ENCODE peak calls at places on chromosomes 16 and 17, in six cellular contexts. S is transverse colon, T is left ventricle myocardium inferior, D is IMR-90, Z is adrenal gland, C is tibial nerve. A is an unnamed sample. For H3K4me1, the result is how much of the 10 kb centered on the place peaks cover.

GRCh38 chr16:28943281-28943680 is 7.5 kb upstream of the NFATC2IP start:
- DNase-seq in Z (no peak), D (no peak), T (no peak), S (no peak), C (no peak), A (no peak)

GRCh38 chr17:15490634-15491261 is 23.3 kb upstream of the CDRT4 start:
- DNase-seq in C (peak), T (peak), D (peak), S (peak), Z (peak), A (no peak)

GRCh38 chr17:65332779-65333178 is 195.6 kb downstream of the RGS9 start:
- DNase-seq in Z (no peak), C (no peak), D (no peak), T (no peak), S (no peak), A (no peak)

GRCh38 chr16:1379054-1379862 is 27.5 kb downstream of the GNPTG start:
- DNase-seq in D (peak), C (peak), Z (peak), S (peak), T (peak), A (peak)

GRCh38 chr17:69551212-69552010 is 136.9 kb downstream of the MAP2K6 start:
- DNase-seq in Z (no peak), D (peak), T (no peak), C (no peak), S (no peak), A (no peak)

GRCh38 chr16:56277040-56277439 is 85.8 kb downstream of the GNAO1 start:
- DNase-seq in Z (no peak), S (no peak), D (no peak), T (no peak), C (no peak), A (no peak)

GRCh38 chr17:33328129-33328528 is 35.0 kb upstream of the ASIC2 start:
- DNase-seq in D (peak), T (no peak), S (no peak), C (no peak), Z (peak), A (no peak)

GRCh38 chr17:61065263-61065773 is 334.3 kb upstream of the TBX2 start:
- DNase-seq in C (no peak), Z (peak), D (peak), S (no peak), T (no peak), A (no peak)

GRCh38 chr17:30388321-30389179 is 9.8 kb downstream of the CPD start:
- DNase-seq in C (no peak), D (no peak), T (no peak), S (no peak), Z (no peak), A (no peak)

GRCh38 chr16:79947771-79948170 is 347.2 kb upstream of the MAF start:
- DNase-seq in Z (no peak), C (no peak), S (no peak), T (no peak), D (no peak), A (no peak)

DNA sequence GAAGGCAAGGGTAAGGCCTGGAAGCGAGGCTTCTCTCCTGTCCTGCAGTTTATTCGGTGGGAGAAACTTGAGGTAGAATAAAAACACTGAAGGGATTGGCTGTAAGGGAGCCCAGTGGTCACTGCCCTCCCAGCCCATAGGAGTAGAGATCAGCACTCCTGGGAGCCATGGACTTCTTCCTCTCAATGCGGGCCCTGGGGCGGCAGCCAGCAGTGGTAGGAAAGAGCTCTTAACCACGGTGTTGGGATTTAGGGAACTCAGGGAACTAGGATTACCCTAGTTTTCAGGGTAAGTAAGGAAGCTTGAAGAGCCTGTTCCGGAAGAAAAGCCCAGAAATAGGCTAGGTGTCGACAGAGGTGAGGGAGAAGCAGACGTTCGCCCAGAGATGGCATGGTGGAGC is 23.8 kb upstream of the NAGLU start:
- DNase-seq in T (no peak), Z (no peak), S (no peak), C (no peak), D (no peak), A (no peak)
- H3K4me1 ChIP-seq in T (under half), Z (under half), S (under half), C (half or more), D (under half), A (under half)

DNA sequence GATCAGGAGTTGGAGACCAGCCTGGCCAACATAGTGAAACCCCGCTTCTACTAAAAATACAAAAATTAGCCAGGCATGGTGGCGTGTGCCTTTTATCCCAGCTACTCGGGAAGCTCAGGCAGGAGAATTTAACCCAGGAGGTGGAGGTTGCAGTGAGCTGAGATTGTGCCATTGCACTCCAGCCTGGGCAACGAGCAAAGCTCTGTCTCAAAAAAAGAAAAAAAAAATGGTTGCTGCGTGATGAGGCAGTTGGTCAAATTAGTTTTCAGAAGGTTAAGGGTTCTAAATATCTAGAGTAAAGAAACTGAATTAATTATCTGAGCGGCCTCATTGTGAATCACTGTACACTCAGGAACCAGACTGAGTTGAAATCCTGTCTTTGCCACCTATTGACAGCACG is 3.5 kb upstream of the CD68 start:
- DNase-seq in D (no peak), C (no peak), Z (no peak), S (no peak), T (no peak), A (no peak)
- H3K4me1 ChIP-seq in D (under half), C (half or more), Z (half or more), S (under half), T (half or more), A (under half)

GRCh38 chr16:70749681-70750601 is 51.0 kb downstream of the VAC14 start:
- DNase-seq in T (no peak), C (no peak), D (no peak), S (no peak), Z (no peak), A (no peak)
- H3K4me1 ChIP-seq in T (half or more), C (half or more), D (half or more), S (half or more), Z (half or more), A (under half)

DNA sequence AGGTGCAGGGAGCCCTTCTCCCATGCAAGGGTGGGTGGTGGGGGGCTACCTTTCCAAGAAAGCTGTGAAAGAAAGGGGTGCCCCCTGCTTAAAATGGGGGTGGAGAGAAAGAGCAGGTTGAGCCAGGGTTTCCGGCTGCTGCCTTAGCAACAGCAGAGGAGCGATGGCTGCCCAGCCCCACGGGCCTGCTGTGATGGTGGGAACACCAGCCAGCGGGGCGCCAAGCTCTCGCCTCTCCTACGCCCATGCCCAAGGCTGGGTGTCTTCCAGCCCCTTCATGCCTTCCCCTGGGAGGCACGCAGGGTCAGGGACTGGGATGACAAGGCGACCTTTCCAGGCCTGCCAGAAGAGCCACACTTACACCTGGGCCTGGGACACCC is 3.0 kb downstream of the FMNL1 start:
- DNase-seq in C (no peak), Z (no peak), T (no peak), D (no peak), S (no peak), A (no peak)
- H3K4me1 ChIP-seq in C (half or more), Z (under half), T (half or more), D (under half), S (under half), A (under half)

GRCh38 chr16:27328937-27329336 is 15.2 kb downstream of the IL4R start:
- DNase-seq in C (no peak), S (no peak), D (no peak), Z (no peak), T (no peak), A (no peak)
- H3K4me1 ChIP-seq in C (under half), S (half or more), D (under half), Z (half or more), T (half or more), A (under half)

GRCh38 chr17:78129385-78130079 is 977 bp upstream of the TMC6 start:
- DNase-seq in T (no peak), D (no peak), Z (no peak), C (no peak), S (peak), A (no peak)
- H3K4me1 ChIP-seq in T (half or more), D (under half), Z (under half), C (half or more), S (under half), A (under half)

GRCh38 chr17:17054636-17055035 is 12.4 kb downstream of the MPRIP start:
- DNase-seq in C (no peak), S (no peak), D (no peak), T (no peak), Z (no peak), A (no peak)

GRCh38 chr17:17052462-17053221 is 10.4 kb downstream of the MPRIP start:
- DNase-seq in C (no peak), Z (no peak), T (no peak), D (no peak), S (no peak), A (no peak)

GRCh38 chr17:17051791-17052461 is 9.7 kb downstream of the MPRIP start:
- DNase-seq in T (no peak), C (no peak), S (peak), D (peak), Z (peak), A (no peak)

GRCh38 chr17:17055286-17056166 is 13.3 kb downstream of the MPRIP start:
- DNase-seq in T (no peak), Z (no peak), S (no peak), C (no peak), D (no peak), A (no peak)

GRCh38 chr17:17053446-17054379 is 11.5 kb downstream of the MPRIP start:
- DNase-seq in Z (no peak), D (no peak), S (no peak), T (no peak), C (no peak), A (no peak)
- H3K4me1 ChIP-seq in Z (half or more), D (under half), S (under half), T (half or more), C (half or more), A (under half)